ENCODE peak calls at places on chromosomes 6 and 20, in eight cellular contexts. M is ovary; R is GOT3; L is stomach; G is HEK293T; E is iris pigment epithelial cell; Y is HT1080; A is activated CD8-positive, alpha-beta memory T cell treated with anti-CD3 and anti-CD28 coated beads, Interleukin-2, amount 10 ng/mL, durations not matched to agents 7 days and 5 days. W is an unnamed sample.

GRCh38 chr6:83057705-83058321 is 7.8 kb downstream of the UBE3D start:
- DNase-seq in M (no peak), R (no peak), L (no peak), G (peak; percentile 46), E (peak; percentile 56), Y (peak; percentile 30), A (peak; percentile 44), W (no peak)

GRCh38 chr20:37943501-37944455 is 40.9 kb downstream of the VSTM2L start:
- DNase-seq in M (no peak), R (no peak), L (peak; percentile 22), G (no peak), E (no peak), Y (no peak), A (peak; percentile 21), W (no peak)

GRCh38 chr6:80528115-80528514 is 421.6 kb downstream of the BCKDHB start:
- DNase-seq in M (no peak), R (no peak), L (no peak), G (no peak), E (peak; percentile 57), Y (no peak), A (no peak), W (no peak)

GRCh38 chr6:16190214-16190613 is 48.2 kb upstream of the GMPR start:
- DNase-seq in M (no peak), R (no peak), L (no peak), G (no peak), E (no peak), Y (no peak), A (no peak), W (no peak)

GRCh38 chr6:24855389-24856245 is 56.9 kb upstream of the ARMH2 start:
- DNase-seq in M (peak; percentile 59), R (peak; percentile 7), L (peak; percentile 69), G (peak; percentile 78), E (peak; percentile 76), Y (peak; percentile 66), A (peak; percentile 78), W (no peak)

GRCh38 chr6:2944405-2945068 is 26.8 kb downstream of the SERPINB6 start:
- DNase-seq in M (no peak), R (no peak), L (no peak), G (no peak), E (no peak), Y (no peak), A (peak; percentile 15), W (no peak)

GRCh38 chr6:6169141-6169540 is 151.3 kb downstream of the F13A1 start:
- DNase-seq in M (no peak), R (no peak), L (no peak), G (no peak), E (no peak), Y (no peak), A (no peak), W (no peak)

GRCh38 chr20:63969851-63970713 is at the start of gene ZNF512B:
- DNase-seq in M (peak; percentile 83), R (no peak), L (peak; percentile 73), G (peak; percentile 88), E (no peak), Y (no peak), A (peak; percentile 61), W (peak; percentile 18)

GRCh38 chr6:55405474-55406220 is 78.4 kb downstream of the GFRAL start:
- DNase-seq in M (no peak), R (no peak), L (no peak), G (no peak), E (no peak), Y (no peak), A (no peak), W (no peak)